ENCODE peak calls at places on chromosomes 6 and 20, in five cellular contexts. One of them, this sample, is unnamed.
A peak's percentile ranks its signal among the peaks of the same experiment; 100 is the strongest.

GRCh38 chr6:144921206-144921975 is 636.3 kb downstream of the UTRN start:
- DNase-seq in A549: no peak
- DNase-seq in iPS DF 6.9: no peak
- DNase-seq in body of pancreas: peak; percentile 54
- DNase-seq in lung: no peak
- DNase-seq in this sample: no peak

GRCh38 chr6:111184827-111185567 is 97.7 kb downstream of the SLC16A10 start:
- DNase-seq in lung: no peak
- DNase-seq in A549: no peak
- DNase-seq in body of pancreas: no peak
- DNase-seq in iPS DF 6.9: no peak
- DNase-seq in this sample: no peak

GRCh38 chr20:3714092-3714491 is 1.7 kb upstream of the SIGLEC1 start:
- DNase-seq in iPS DF 6.9: no peak
- DNase-seq in body of pancreas: no peak
- DNase-seq in lung: no peak
- DNase-seq in A549: no peak
- DNase-seq in this sample: no peak

GRCh38 chr6:89589297-89590074 is 49.1 kb downstream of the LYRM2 start:
- DNase-seq in iPS DF 6.9: no peak
- DNase-seq in lung: no peak
- DNase-seq in body of pancreas: no peak
- DNase-seq in A549: no peak
- DNase-seq in this sample: no peak

GRCh38 chr6:118103381-118104105 is 196.5 kb downstream of the SLC35F1 start:
- DNase-seq in iPS DF 6.9: no peak
- DNase-seq in body of pancreas: no peak
- DNase-seq in A549: no peak
- DNase-seq in lung: no peak
- DNase-seq in this sample: no peak

GRCh38 chr6:84156306-84156705 is 71.1 kb downstream of the CEP162 start:
- DNase-seq in body of pancreas: no peak
- DNase-seq in lung: no peak
- DNase-seq in A549: no peak
- DNase-seq in iPS DF 6.9: no peak
- DNase-seq in this sample: no peak

GRCh38 chr6:21953831-21954801 is 342.7 kb downstream of the PRL start:
- DNase-seq in body of pancreas: no peak
- DNase-seq in lung: no peak
- DNase-seq in iPS DF 6.9: no peak
- DNase-seq in A549: no peak
- DNase-seq in this sample: peak; percentile 61

GRCh38 chr6:39792501-39793450 is 600 bp downstream of the DAAM2 start:
- DNase-seq in iPS DF 6.9: no peak
- DNase-seq in lung: no peak
- DNase-seq in A549: no peak
- DNase-seq in body of pancreas: peak; percentile 32
- DNase-seq in this sample: no peak

GRCh38 chr20:14915356-14915755 is 577.9 kb upstream of the FLRT3 start:
- DNase-seq in lung: no peak
- DNase-seq in A549: no peak
- DNase-seq in iPS DF 6.9: no peak
- DNase-seq in body of pancreas: no peak
- DNase-seq in this sample: no peak

GRCh38 chr20:9839626-9840025 is 750 bp upstream of the PAK5 start:
- DNase-seq in lung: no peak
- DNase-seq in A549: no peak
- DNase-seq in iPS DF 6.9: no peak
- DNase-seq in body of pancreas: no peak
- DNase-seq in this sample: no peak
- H3K4me3 ChIP-seq in lung: no peak overlapping the region
- H3K4me3 ChIP-seq in A549: peak overlapping the region; percentile 41
- H3K4me3 ChIP-seq in iPS DF 6.9: no peak overlapping the region
- H3K4me3 ChIP-seq in body of pancreas: no peak overlapping the region
- H3K4me3 ChIP-seq in this sample: no peak overlapping the region

GRCh38 chr20:63567382-63568169 is 6.5 kb downstream of the HELZ2 start:
- DNase-seq in A549: no peak
- DNase-seq in lung: peak; percentile 52
- DNase-seq in iPS DF 6.9: no peak
- DNase-seq in body of pancreas: no peak
- DNase-seq in this sample: no peak
- H3K4me3 ChIP-seq in A549: no peak overlapping the region
- H3K4me3 ChIP-seq in lung: no peak overlapping the region
- H3K4me3 ChIP-seq in iPS DF 6.9: no peak overlapping the region
- H3K4me3 ChIP-seq in body of pancreas: no peak overlapping the region
- H3K4me3 ChIP-seq in this sample: no peak overlapping the region

GRCh38 chr6:26332843-26333242 is 32.2 kb upstream of the BTN3A2 start:
- DNase-seq in body of pancreas: no peak
- DNase-seq in lung: no peak
- DNase-seq in A549: no peak
- DNase-seq in iPS DF 6.9: no peak
- DNase-seq in this sample: no peak
- H3K4me3 ChIP-seq in body of pancreas: no peak overlapping the region
- H3K4me3 ChIP-seq in lung: no peak overlapping the region
- H3K4me3 ChIP-seq in A549: no peak overlapping the region
- H3K4me3 ChIP-seq in iPS DF 6.9: no peak overlapping the region
- H3K4me3 ChIP-seq in this sample: no peak overlapping the region

GRCh38 chr20:462199-462991 is at the start of gene TBC1D20:
- DNase-seq in body of pancreas: peak; percentile 90
- DNase-seq in iPS DF 6.9: peak; percentile 55
- DNase-seq in A549: peak; percentile 89
- DNase-seq in lung: peak; percentile 79
- DNase-seq in this sample: peak; percentile 46

GRCh38 chr20:460707-461106 is 1.6 kb downstream of the TBC1D20 start:
- DNase-seq in A549: no peak
- DNase-seq in body of pancreas: peak; percentile 50
- DNase-seq in iPS DF 6.9: no peak
- DNase-seq in lung: no peak
- DNase-seq in this sample: no peak

GRCh38 chr20:461254-462198 is 807 bp downstream of the TBC1D20 start:
- DNase-seq in lung: peak; percentile 55
- DNase-seq in body of pancreas: peak; percentile 60
- DNase-seq in A549: peak; percentile 57
- DNase-seq in iPS DF 6.9: no peak
- DNase-seq in this sample: no peak

GRCh38 chr20:460180-460579 is 2.2 kb downstream of the TBC1D20 start:
- DNase-seq in body of pancreas: no peak
- DNase-seq in iPS DF 6.9: no peak
- DNase-seq in lung: no peak
- DNase-seq in A549: no peak
- DNase-seq in this sample: no peak

DNA sequence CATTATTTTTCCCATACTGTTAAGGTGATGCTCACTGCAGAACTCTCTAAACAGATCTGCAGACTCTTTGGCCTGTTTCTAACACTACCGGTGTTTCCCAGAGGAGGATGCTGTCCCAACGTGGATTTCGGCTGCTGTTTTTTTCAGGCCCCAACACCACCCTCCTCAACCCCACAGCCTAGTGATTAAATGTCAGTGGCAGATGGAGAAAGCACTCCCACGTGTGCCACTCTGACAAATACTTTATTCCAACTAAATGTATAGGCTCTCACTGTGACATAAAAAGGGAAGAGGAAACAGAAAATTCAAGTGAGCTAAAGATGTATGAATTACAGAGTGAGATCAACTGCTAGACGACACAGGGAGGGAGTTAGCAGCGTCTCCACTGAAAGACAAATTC is 3.6 kb downstream of the TBC1D20 start:
- DNase-seq in iPS DF 6.9: no peak
- DNase-seq in A549: no peak
- DNase-seq in body of pancreas: no peak
- DNase-seq in lung: no peak
- DNase-seq in this sample: no peak
- H3K4me3 ChIP-seq in iPS DF 6.9: no peak overlapping the region
- H3K4me3 ChIP-seq in A549: no peak overlapping the region
- H3K4me3 ChIP-seq in body of pancreas: no peak overlapping the region
- H3K4me3 ChIP-seq in lung: no peak overlapping the region
- H3K4me3 ChIP-seq in this sample: no peak overlapping the region

DNA sequence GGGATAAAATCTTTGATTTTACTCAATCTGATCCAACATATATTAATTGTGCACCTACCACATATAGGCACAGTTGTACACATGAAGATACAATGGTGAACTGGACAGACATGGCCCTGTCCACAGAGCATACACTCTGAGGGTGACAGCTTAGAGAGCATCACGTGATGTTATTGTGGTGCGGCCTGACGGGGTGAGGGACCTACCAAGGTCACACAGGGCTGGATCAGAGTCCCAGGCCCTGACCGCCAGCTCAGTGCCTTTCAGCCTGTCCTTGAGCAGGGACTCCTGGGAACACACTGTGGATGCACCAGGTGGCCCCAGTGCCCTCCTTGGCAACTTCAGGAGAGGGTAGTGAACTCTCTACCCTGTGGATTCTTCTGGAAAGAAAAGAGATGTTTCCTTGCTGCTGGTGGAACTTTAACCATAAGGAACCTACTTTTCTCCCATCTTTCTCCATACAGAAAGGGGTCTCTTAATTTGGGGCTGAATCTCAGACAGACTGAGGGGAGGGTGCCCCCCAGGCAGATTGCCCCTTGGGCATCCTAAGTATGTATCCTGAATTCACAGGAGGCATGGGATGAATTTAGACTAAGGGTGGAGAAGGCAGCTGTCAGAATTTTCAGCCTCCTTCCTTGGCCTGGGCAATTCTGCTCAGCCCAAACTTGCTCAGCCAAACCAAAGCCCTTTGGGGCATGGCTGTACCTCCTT is 26.5 kb downstream of the PCK1 start:
- DNase-seq in lung: no peak
- DNase-seq in A549: no peak
- DNase-seq in iPS DF 6.9: no peak
- DNase-seq in body of pancreas: no peak
- DNase-seq in this sample: no peak
- H3K4me3 ChIP-seq in lung: no peak overlapping the region
- H3K4me3 ChIP-seq in A549: no peak overlapping the region
- H3K4me3 ChIP-seq in iPS DF 6.9: no peak overlapping the region
- H3K4me3 ChIP-seq in body of pancreas: no peak overlapping the region
- H3K4me3 ChIP-seq in this sample: no peak overlapping the region

GRCh38 chr20:38601216-38602184 is at the start of gene ARHGAP40:
- DNase-seq in lung: no peak
- DNase-seq in iPS DF 6.9: no peak
- DNase-seq in body of pancreas: peak; percentile 13
- DNase-seq in A549: no peak
- DNase-seq in this sample: no peak

GRCh38 chr20:38604873-38605303 is 3.3 kb downstream of the ARHGAP40 start:
- DNase-seq in iPS DF 6.9: no peak
- DNase-seq in body of pancreas: no peak
- DNase-seq in A549: peak; percentile 94
- DNase-seq in lung: no peak
- DNase-seq in this sample: peak; percentile 18

GRCh38 chr20:38602185-38602581 is 574 bp downstream of the ARHGAP40 start:
- DNase-seq in lung: no peak
- DNase-seq in A549: no peak
- DNase-seq in body of pancreas: no peak
- DNase-seq in iPS DF 6.9: no peak
- DNase-seq in this sample: no peak

GRCh38 chr20:38600057-38600456 is 1.6 kb upstream of the ARHGAP40 start:
- DNase-seq in lung: no peak
- DNase-seq in iPS DF 6.9: no peak
- DNase-seq in A549: no peak
- DNase-seq in body of pancreas: no peak
- DNase-seq in this sample: no peak

DNA sequence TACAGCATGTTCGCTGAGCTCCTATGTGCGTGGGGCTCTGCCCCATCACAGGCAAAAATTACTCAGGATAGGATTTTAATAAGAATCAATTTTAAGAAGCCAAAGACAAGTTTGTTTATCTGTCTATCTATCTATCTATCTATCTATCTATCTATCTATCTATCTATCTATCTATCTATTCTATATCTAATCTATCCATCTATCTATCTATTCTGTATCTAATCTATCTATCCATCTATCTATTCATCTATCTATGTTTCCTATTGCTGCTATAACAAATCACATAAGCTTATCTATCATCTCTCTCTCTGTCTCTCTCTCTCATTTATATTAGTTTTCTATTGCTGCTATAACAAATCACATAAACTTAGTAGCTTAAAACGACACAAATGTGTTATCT is 1.7 kb downstream of the ARHGAP40 start:
- DNase-seq in lung: no peak
- DNase-seq in body of pancreas: no peak
- DNase-seq in iPS DF 6.9: no peak
- DNase-seq in A549: no peak
- DNase-seq in this sample: no peak
- H3K4me3 ChIP-seq in lung: no peak overlapping the region
- H3K4me3 ChIP-seq in body of pancreas: no peak overlapping the region
- H3K4me3 ChIP-seq in iPS DF 6.9: no peak overlapping the region
- H3K4me3 ChIP-seq in A549: no peak overlapping the region
- H3K4me3 ChIP-seq in this sample: no peak overlapping the region

GRCh38 chr20:34834459-34834893 is 9.0 kb upstream of the NCOA6 start:
- DNase-seq in lung: no peak
- DNase-seq in A549: peak; percentile 36
- DNase-seq in body of pancreas: no peak
- DNase-seq in iPS DF 6.9: no peak
- DNase-seq in this sample: no peak
- H3K4me3 ChIP-seq in lung: no peak overlapping the region
- H3K4me3 ChIP-seq in A549: peak overlapping the region; percentile 28
- H3K4me3 ChIP-seq in body of pancreas: no peak overlapping the region
- H3K4me3 ChIP-seq in iPS DF 6.9: no peak overlapping the region
- H3K4me3 ChIP-seq in this sample: peak overlapping the region; percentile 20

DNA sequence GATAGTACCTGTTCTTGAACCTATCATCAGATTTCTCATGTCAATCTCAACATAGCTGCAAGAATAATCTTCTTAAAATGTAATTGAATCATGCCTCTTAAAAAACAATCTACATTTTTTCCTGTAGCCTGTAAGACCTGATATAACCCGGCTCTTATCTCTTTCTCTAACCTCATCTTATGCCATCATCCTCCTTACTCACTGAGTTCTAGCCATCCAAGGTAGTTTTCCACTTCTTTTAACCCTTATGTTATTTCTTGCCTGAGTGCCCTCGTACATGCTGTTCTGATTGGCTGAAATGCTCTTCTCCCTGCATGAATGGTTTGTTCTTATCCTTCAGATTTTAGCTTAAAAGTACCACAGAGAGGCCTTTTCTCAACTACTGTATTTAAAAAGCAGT is 16.4 kb downstream of the SLC17A5 start:
- DNase-seq in iPS DF 6.9: no peak
- DNase-seq in body of pancreas: no peak
- DNase-seq in lung: no peak
- DNase-seq in A549: no peak
- DNase-seq in this sample: no peak
- H3K4me3 ChIP-seq in iPS DF 6.9: no peak overlapping the region
- H3K4me3 ChIP-seq in body of pancreas: no peak overlapping the region
- H3K4me3 ChIP-seq in lung: no peak overlapping the region
- H3K4me3 ChIP-seq in A549: no peak overlapping the region
- H3K4me3 ChIP-seq in this sample: no peak overlapping the region

This sample was measured in skeletal muscle cell.